ENCODE peak calls at places on chromosome 1, in nine cellular contexts. One of them, this sample, is unnamed.

GRCh38 chr1:228299901-228300300 is 92.1 kb downstream of the OBSCN start:
- DNase-seq in neural crest cell: no peak
- DNase-seq in AG09309: no peak
- DNase-seq in GM10248: no peak
- DNase-seq in suprapubic skin: no peak
- DNase-seq in body of pancreas: peak
- DNase-seq in endothelial cell: no peak
- DNase-seq in choroid plexus epithelial cell: no peak
- DNase-seq in IMR-90: no peak
- DNase-seq in this sample: no peak

GRCh38 chr1:86866665-86867064 is 47.3 kb downstream of the SELENOF start:
- DNase-seq in neural crest cell: no peak
- DNase-seq in AG09309: peak
- DNase-seq in GM10248: no peak
- DNase-seq in suprapubic skin: no peak
- DNase-seq in body of pancreas: no peak
- DNase-seq in endothelial cell: no peak
- DNase-seq in choroid plexus epithelial cell: peak
- DNase-seq in IMR-90: peak
- DNase-seq in this sample: no peak

GRCh38 chr1:165124772-165125171 is 231.7 kb downstream of the LMX1A start:
- DNase-seq in neural crest cell: no peak
- DNase-seq in AG09309: no peak
- DNase-seq in GM10248: no peak
- DNase-seq in suprapubic skin: no peak
- DNase-seq in body of pancreas: no peak
- DNase-seq in endothelial cell: no peak
- DNase-seq in choroid plexus epithelial cell: no peak
- DNase-seq in IMR-90: no peak
- DNase-seq in this sample: no peak

GRCh38 chr1:44212355-44213221 is 683 bp upstream of the DMAP1 start:
- DNase-seq in neural crest cell: no peak
- DNase-seq in AG09309: no peak
- DNase-seq in GM10248: no peak
- DNase-seq in suprapubic skin: no peak
- DNase-seq in body of pancreas: no peak
- DNase-seq in endothelial cell: no peak
- DNase-seq in choroid plexus epithelial cell: no peak
- DNase-seq in IMR-90: no peak
- DNase-seq in this sample: peak

GRCh38 chr1:78676347-78676982 is 26.8 kb downstream of the IFI44 start:
- DNase-seq in neural crest cell: peak
- DNase-seq in AG09309: peak
- DNase-seq in GM10248: peak
- DNase-seq in suprapubic skin: no peak
- DNase-seq in body of pancreas: peak
- DNase-seq in endothelial cell: peak
- DNase-seq in choroid plexus epithelial cell: peak
- DNase-seq in IMR-90: peak
- DNase-seq in this sample: peak

GRCh38 chr1:233025566-233025965 is 75.2 kb downstream of the NTPCR start:
- DNase-seq in neural crest cell: no peak
- DNase-seq in AG09309: no peak
- DNase-seq in GM10248: no peak
- DNase-seq in suprapubic skin: no peak
- DNase-seq in body of pancreas: no peak
- DNase-seq in endothelial cell: no peak
- DNase-seq in choroid plexus epithelial cell: no peak
- DNase-seq in IMR-90: peak
- DNase-seq in this sample: no peak

GRCh38 chr1:147878022-147878421 is 24.6 kb upstream of the GJA8 start:
- DNase-seq in neural crest cell: no peak
- DNase-seq in AG09309: no peak
- DNase-seq in GM10248: no peak
- DNase-seq in suprapubic skin: no peak
- DNase-seq in body of pancreas: no peak
- DNase-seq in endothelial cell: no peak
- DNase-seq in choroid plexus epithelial cell: no peak
- DNase-seq in IMR-90: no peak
- DNase-seq in this sample: no peak

GRCh38 chr1:58570817-58571216 is 6.2 kb downstream of the TACSTD2 start:
- DNase-seq in neural crest cell: no peak
- DNase-seq in AG09309: no peak
- DNase-seq in GM10248: no peak
- DNase-seq in suprapubic skin: no peak
- DNase-seq in body of pancreas: no peak
- DNase-seq in endothelial cell: no peak
- DNase-seq in choroid plexus epithelial cell: no peak
- DNase-seq in IMR-90: no peak
- DNase-seq in this sample: no peak

GRCh38 chr1:40748841-40749718 is 34.5 kb upstream of the KCNQ4 start:
- DNase-seq in neural crest cell: no peak
- DNase-seq in AG09309: no peak
- DNase-seq in GM10248: no peak
- DNase-seq in suprapubic skin: no peak
- DNase-seq in body of pancreas: no peak
- DNase-seq in endothelial cell: no peak
- DNase-seq in choroid plexus epithelial cell: no peak
- DNase-seq in IMR-90: no peak
- DNase-seq in this sample: no peak

GRCh38 chr1:160993544-160993943 is 27.4 kb downstream of the F11R start:
- DNase-seq in neural crest cell: no peak
- DNase-seq in AG09309: peak
- DNase-seq in GM10248: no peak
- DNase-seq in suprapubic skin: no peak
- DNase-seq in body of pancreas: no peak
- DNase-seq in endothelial cell: no peak
- DNase-seq in choroid plexus epithelial cell: peak
- DNase-seq in IMR-90: peak
- DNase-seq in this sample: no peak

GRCh38 chr1:160996195-160996594 is 24.8 kb downstream of the F11R start:
- DNase-seq in neural crest cell: no peak
- DNase-seq in AG09309: no peak
- DNase-seq in GM10248: no peak
- DNase-seq in suprapubic skin: no peak
- DNase-seq in body of pancreas: no peak
- DNase-seq in endothelial cell: no peak
- DNase-seq in choroid plexus epithelial cell: no peak
- DNase-seq in IMR-90: peak
- DNase-seq in this sample: no peak

GRCh38 chr1:160999376-160999775 is 21.6 kb downstream of the F11R start:
- DNase-seq in neural crest cell: no peak
- DNase-seq in AG09309: no peak
- DNase-seq in GM10248: no peak
- DNase-seq in suprapubic skin: no peak
- DNase-seq in body of pancreas: no peak
- DNase-seq in endothelial cell: no peak
- DNase-seq in choroid plexus epithelial cell: no peak
- DNase-seq in IMR-90: no peak
- DNase-seq in this sample: no peak

GRCh38 chr1:161001068-161001467 is 19.9 kb downstream of the F11R start:
- DNase-seq in neural crest cell: no peak
- DNase-seq in AG09309: no peak
- DNase-seq in GM10248: no peak
- DNase-seq in suprapubic skin: no peak
- DNase-seq in body of pancreas: no peak
- DNase-seq in endothelial cell: no peak
- DNase-seq in choroid plexus epithelial cell: no peak
- DNase-seq in IMR-90: no peak
- DNase-seq in this sample: no peak

DNA sequence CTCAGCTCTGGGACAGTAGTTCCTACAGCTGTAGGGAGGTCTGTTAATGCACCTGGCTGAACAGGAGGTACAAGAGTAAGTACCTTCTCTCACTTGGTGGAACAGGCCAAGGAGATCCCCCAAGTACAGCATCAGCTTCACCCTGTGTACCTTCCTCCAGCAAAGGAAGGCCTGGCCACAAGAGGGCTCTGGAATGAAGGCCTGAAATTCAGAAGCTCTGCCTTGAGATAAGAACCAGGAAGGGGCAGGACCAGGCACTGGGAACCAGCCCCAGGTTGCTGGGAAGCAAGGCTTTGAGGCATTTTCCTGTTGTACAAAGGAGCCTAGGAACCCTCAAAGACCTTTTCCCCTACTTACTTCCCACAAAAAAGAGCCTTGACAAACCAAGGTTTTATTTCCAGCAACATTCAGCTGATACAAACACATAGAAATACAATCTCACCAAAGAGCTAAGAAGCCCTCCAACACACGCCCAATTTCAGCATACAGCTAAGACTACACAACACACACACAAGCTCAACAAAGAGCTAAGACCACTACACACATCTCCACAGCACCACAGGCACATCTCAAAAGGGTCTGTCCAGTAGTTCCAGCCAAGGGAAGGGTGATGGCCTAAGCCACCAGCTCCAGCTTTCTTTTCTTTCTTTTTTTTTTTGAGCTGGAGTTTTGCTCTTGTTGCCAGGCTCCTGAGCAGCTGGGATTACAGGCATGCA is 23.5 kb downstream of the F11R start:
- DNase-seq in neural crest cell: peak
- DNase-seq in AG09309: no peak
- DNase-seq in GM10248: peak
- DNase-seq in suprapubic skin: no peak
- DNase-seq in body of pancreas: peak
- DNase-seq in endothelial cell: peak
- DNase-seq in choroid plexus epithelial cell: peak
- DNase-seq in IMR-90: peak
- DNase-seq in this sample: peak
- TF ChIP-seq CTCF in neural crest cell: peak
- TF ChIP-seq CTCF in AG09309: peak
- TF ChIP-seq CTCF in GM10248: peak
- TF ChIP-seq CTCF in suprapubic skin: no peak
- TF ChIP-seq CTCF in body of pancreas: peak
- TF ChIP-seq CTCF in endothelial cell: peak
- TF ChIP-seq CTCF in choroid plexus epithelial cell: peak
- TF ChIP-seq CTCF in IMR-90: peak
- TF ChIP-seq CTCF in this sample: peak

GRCh38 chr1:157512036-157512969 is 40.0 kb downstream of the FCRL5 start:
- DNase-seq in neural crest cell: no peak
- DNase-seq in AG09309: no peak
- DNase-seq in GM10248: peak
- DNase-seq in suprapubic skin: no peak
- DNase-seq in body of pancreas: no peak
- DNase-seq in endothelial cell: no peak
- DNase-seq in choroid plexus epithelial cell: no peak
- DNase-seq in IMR-90: no peak
- DNase-seq in this sample: peak
- TF ChIP-seq CTCF in neural crest cell: no peak
- TF ChIP-seq CTCF in AG09309: no peak
- TF ChIP-seq CTCF in GM10248: no peak
- TF ChIP-seq CTCF in suprapubic skin: no peak
- TF ChIP-seq CTCF in body of pancreas: no peak
- TF ChIP-seq CTCF in endothelial cell: no peak
- TF ChIP-seq CTCF in choroid plexus epithelial cell: no peak
- TF ChIP-seq CTCF in IMR-90: no peak
- TF ChIP-seq CTCF in this sample: no peak

GRCh38 chr1:30323352-30323751 is 400.0 kb downstream of the MATN1 start:
- DNase-seq in neural crest cell: no peak
- DNase-seq in AG09309: no peak
- DNase-seq in GM10248: no peak
- DNase-seq in suprapubic skin: peak
- DNase-seq in body of pancreas: no peak
- DNase-seq in endothelial cell: no peak
- DNase-seq in choroid plexus epithelial cell: no peak
- DNase-seq in IMR-90: no peak
- DNase-seq in this sample: no peak

GRCh38 chr1:30321216-30321910 is 402.0 kb downstream of the MATN1 start:
- DNase-seq in neural crest cell: no peak
- DNase-seq in AG09309: no peak
- DNase-seq in GM10248: no peak
- DNase-seq in suprapubic skin: peak
- DNase-seq in body of pancreas: no peak
- DNase-seq in endothelial cell: no peak
- DNase-seq in choroid plexus epithelial cell: no peak
- DNase-seq in IMR-90: no peak
- DNase-seq in this sample: no peak

GRCh38 chr1:30321996-30322858 is 401.2 kb downstream of the MATN1 start:
- DNase-seq in neural crest cell: no peak
- DNase-seq in AG09309: no peak
- DNase-seq in GM10248: no peak
- DNase-seq in suprapubic skin: peak
- DNase-seq in body of pancreas: no peak
- DNase-seq in endothelial cell: no peak
- DNase-seq in choroid plexus epithelial cell: no peak
- DNase-seq in IMR-90: no peak
- DNase-seq in this sample: no peak

GRCh38 chr1:30323841-30324240 is 399.5 kb downstream of the MATN1 start:
- DNase-seq in neural crest cell: no peak
- DNase-seq in AG09309: no peak
- DNase-seq in GM10248: no peak
- DNase-seq in suprapubic skin: peak
- DNase-seq in body of pancreas: no peak
- DNase-seq in endothelial cell: no peak
- DNase-seq in choroid plexus epithelial cell: no peak
- DNase-seq in IMR-90: no peak
- DNase-seq in this sample: no peak

DNA sequence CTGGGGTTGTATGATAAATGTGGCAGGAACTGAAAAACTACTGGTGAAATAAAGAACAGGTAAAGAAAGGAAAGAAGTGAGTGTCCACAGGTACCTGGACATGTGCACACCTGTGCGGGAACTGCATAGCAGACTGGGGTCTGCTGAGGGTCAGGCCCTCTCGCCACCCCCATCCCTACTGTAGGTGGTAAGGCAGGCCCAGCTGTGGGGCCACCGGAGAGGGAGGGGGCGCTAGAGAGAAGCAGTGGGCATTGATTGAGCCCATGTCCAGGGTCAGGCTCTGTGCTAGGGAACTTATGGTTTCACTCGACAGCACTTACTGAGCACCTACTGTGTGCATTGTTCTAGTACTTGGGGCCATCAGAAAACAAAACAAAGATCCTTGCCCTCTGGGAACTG is 400.5 kb downstream of the MATN1 start:
- DNase-seq in neural crest cell: no peak
- DNase-seq in AG09309: no peak
- DNase-seq in GM10248: no peak
- DNase-seq in suprapubic skin: peak
- DNase-seq in body of pancreas: no peak
- DNase-seq in endothelial cell: no peak
- DNase-seq in choroid plexus epithelial cell: no peak
- DNase-seq in IMR-90: no peak
- DNase-seq in this sample: no peak
- TF ChIP-seq CTCF in neural crest cell: no peak
- TF ChIP-seq CTCF in AG09309: no peak
- TF ChIP-seq CTCF in GM10248: no peak
- TF ChIP-seq CTCF in suprapubic skin: no peak
- TF ChIP-seq CTCF in body of pancreas: no peak
- TF ChIP-seq CTCF in endothelial cell: no peak
- TF ChIP-seq CTCF in choroid plexus epithelial cell: no peak
- TF ChIP-seq CTCF in IMR-90: no peak
- TF ChIP-seq CTCF in this sample: no peak

DNA sequence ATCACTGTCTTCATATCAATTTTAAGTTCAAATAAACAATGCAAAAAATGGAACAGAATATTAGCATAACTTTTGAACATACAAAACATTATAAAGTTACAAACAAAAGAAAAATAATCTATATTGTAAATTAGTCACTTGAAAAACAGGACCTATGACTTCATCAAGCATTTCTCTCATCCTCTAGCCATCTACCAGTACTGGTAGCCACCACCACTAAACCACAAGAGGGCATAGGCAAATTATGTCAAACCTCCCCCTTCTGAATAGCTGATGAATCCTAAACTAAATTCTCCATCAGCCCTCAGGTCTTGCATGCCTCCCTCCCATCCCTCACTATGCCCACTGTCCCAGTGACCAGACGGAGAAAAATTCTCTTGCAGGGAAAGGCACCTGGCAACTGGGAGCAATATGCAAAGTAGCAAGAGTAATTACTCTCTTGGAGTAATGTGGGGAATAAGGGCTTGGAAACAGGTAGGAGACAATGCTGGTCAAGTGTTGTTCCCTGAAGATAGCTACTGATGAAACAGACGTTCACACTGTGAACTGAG is 37.1 kb downstream of the SSX2IP start:
- DNase-seq in neural crest cell: no peak
- DNase-seq in AG09309: no peak
- DNase-seq in GM10248: no peak
- DNase-seq in suprapubic skin: no peak
- DNase-seq in body of pancreas: no peak
- DNase-seq in endothelial cell: no peak
- DNase-seq in choroid plexus epithelial cell: peak
- DNase-seq in IMR-90: peak
- DNase-seq in this sample: no peak
- TF ChIP-seq CTCF in neural crest cell: no peak
- TF ChIP-seq CTCF in AG09309: peak
- TF ChIP-seq CTCF in GM10248: no peak
- TF ChIP-seq CTCF in suprapubic skin: no peak
- TF ChIP-seq CTCF in body of pancreas: no peak
- TF ChIP-seq CTCF in endothelial cell: no peak
- TF ChIP-seq CTCF in choroid plexus epithelial cell: peak
- TF ChIP-seq CTCF in IMR-90: no peak
- TF ChIP-seq CTCF in this sample: no peak

This sample was measured in GM13977.